ENCODE peak calls at places on chromosomes 2 and 18, in eight cellular contexts. M is GM12865, V is fibroblast of lung, F is mucosa of descending colon, E is brain microvascular endothelial cell, Z is B cell, L is HFF-Myc, T is AG04450. J is an unnamed sample.

GRCh38 chr18:44802508-44802907 is 121.8 kb downstream of the SETBP1 start:
- DNase-seq in E (no peak), V (peak; percentile 49), T (no peak), F (no peak), M (no peak), Z (no peak), L (no peak), J (no peak)

GRCh38 chr2:98824256-98825042 is 93.5 kb upstream of the MGAT4A start:
- DNase-seq in M (no peak), L (no peak), T (no peak), V (no peak), F (no peak), E (no peak), Z (no peak), J (no peak)

GRCh38 chr2:118524911-118525310 is 322.5 kb downstream of the EN1 start:
- DNase-seq in M (no peak), Z (no peak), V (no peak), F (no peak), L (no peak), T (no peak), E (no peak), J (no peak)

GRCh38 chr2:12452211-12452610 is 264.5 kb upstream of the TRIB2 start:
- DNase-seq in T (peak; percentile 82), V (peak; percentile 97), L (no peak), F (no peak), Z (peak; percentile 21), E (peak; percentile 67), M (peak; percentile 13), J (no peak)

GRCh38 chr18:60200558-60200957 is 172.0 kb downstream of the MC4R start:
- DNase-seq in Z (no peak), L (no peak), F (no peak), M (no peak), E (no peak), V (no peak), T (no peak), J (no peak)

GRCh38 chr2:3670941-3671340 is 12.9 kb downstream of the ALLC start:
- DNase-seq in V (no peak), L (no peak), F (no peak), M (no peak), E (no peak), T (no peak), Z (no peak), J (no peak)

GRCh38 chr2:163775304-163775703 is 39.5 kb upstream of the FIGN start:
- DNase-seq in L (no peak), Z (no peak), E (peak; percentile 51), V (no peak), M (no peak), T (no peak), F (no peak), J (no peak)

GRCh38 chr2:10575566-10576300 is 114.0 kb downstream of the NOL10 start:
- DNase-seq in T (peak; percentile 30), Z (no peak), V (peak; percentile 54), E (peak; percentile 73), L (peak; percentile 66), F (no peak), M (no peak), J (peak; percentile 51)

GRCh38 chr2:159088906-159089305 is 120.5 kb downstream of the TANC1 start:
- DNase-seq in V (no peak), F (no peak), L (no peak), Z (no peak), T (no peak), E (no peak), M (no peak), J (no peak)

GRCh38 chr2:241798081-241798630 is 10.8 kb upstream of the NEU4 start:
- DNase-seq in L (no peak), E (no peak), T (no peak), Z (no peak), V (no peak), F (peak; percentile 70), M (no peak), J (no peak)

GRCh38 chr2:37623971-37624897 is 47.2 kb downstream of the CDC42EP3 start:
- DNase-seq in L (no peak), V (peak; percentile 52), E (peak; percentile 52), Z (peak; percentile 36), M (peak; percentile 88), T (no peak), F (no peak), J (no peak)

GRCh38 chr2:216474925-216475670 is 23.5 kb upstream of the RPL37A start:
- DNase-seq in T (no peak), E (no peak), V (no peak), L (no peak), F (no peak), Z (peak; percentile 15), M (peak; percentile 51), J (no peak)

GRCh38 chr2:238593236-238593635 is 166.5 kb downstream of the ASB1 start:
- DNase-seq in T (no peak), L (no peak), V (no peak), M (no peak), Z (no peak), F (no peak), E (no peak), J (no peak)

GRCh38 chr2:80381666-80382065 is 77.1 kb upstream of the LRRTM1 start:
- DNase-seq in E (no peak), F (no peak), T (no peak), L (no peak), Z (no peak), V (no peak), M (no peak), J (no peak)

GRCh38 chr2:23624378-23624777 is 239.4 kb downstream of the KLHL29 start:
- DNase-seq in Z (no peak), F (peak; percentile 16), E (no peak), V (no peak), M (peak; percentile 24), L (no peak), T (no peak), J (no peak)

GRCh38 chr2:3294066-3294465 is 83.6 kb downstream of the EIPR1 start:
- DNase-seq in L (no peak), Z (no peak), F (no peak), M (no peak), E (no peak), T (no peak), V (no peak), J (no peak)

GRCh38 chr18:22170421-22171262 is 1.3 kb downstream of the GATA6 start:
- DNase-seq in E (peak; percentile 77), Z (no peak), F (peak; percentile 55), L (no peak), V (peak; percentile 72), T (peak; percentile 24), M (no peak), J (no peak)

GRCh38 chr2:8238521-8239230 is 443.2 kb upstream of the ID2 start:
- DNase-seq in E (no peak), V (no peak), M (peak; percentile 26), T (no peak), F (no peak), Z (no peak), L (no peak), J (no peak)

GRCh38 chr2:138787053-138787666 is 7.0 kb upstream of the NXPH2 start:
- DNase-seq in F (peak; percentile 47), T (no peak), E (peak; percentile 35), Z (peak; percentile 32), M (peak; percentile 42), L (peak; percentile 3), V (peak; percentile 59), J (no peak)

GRCh38 chr2:218722876-218723477 is 12.3 kb downstream of the TTLL4 start:
- DNase-seq in F (no peak), T (no peak), L (no peak), V (no peak), Z (no peak), M (no peak), E (no peak), J (no peak)

DNA sequence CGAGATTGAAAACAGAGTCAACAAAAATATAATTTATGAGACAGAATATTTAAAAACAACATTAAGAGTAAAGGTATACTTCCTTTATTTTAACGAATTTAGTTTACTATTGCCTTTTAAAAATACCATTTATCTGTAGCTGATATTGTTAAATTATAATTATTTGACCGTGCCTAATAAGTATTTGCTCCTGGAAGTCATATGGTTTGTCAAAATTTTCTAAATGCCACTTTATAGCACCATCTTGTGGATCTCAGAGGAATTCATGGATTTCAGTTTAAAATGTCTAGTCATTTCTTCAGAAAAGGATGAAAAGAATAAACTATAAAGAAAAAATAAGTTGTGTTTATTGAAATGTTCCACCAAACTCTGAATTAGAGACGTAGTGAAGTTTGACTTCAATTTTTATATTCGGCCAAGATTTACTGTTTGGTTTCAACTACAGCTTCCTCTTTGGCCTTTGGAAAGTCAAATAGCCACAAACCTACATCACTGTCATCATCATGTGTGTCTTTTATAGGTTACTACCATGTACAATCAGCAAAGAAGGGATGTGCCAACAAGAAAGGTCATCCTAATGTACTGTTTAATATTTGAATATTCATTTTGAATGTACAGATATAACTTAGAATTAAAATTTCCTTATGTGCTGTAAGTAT is 10.3 kb upstream of the FTCDNL1 start:
- DNase-seq in F (no peak), Z (peak; percentile 11), V (peak; percentile 63), L (no peak), E (no peak), M (peak; percentile 16), T (no peak), J (no peak)
- TF ChIP-seq CTCF in F (peak; percentile 14), Z (peak; percentile 70), V (peak; percentile 34), L (peak; percentile 26), E (peak; percentile 52), M (peak; percentile 28), T (peak; percentile 65), J (peak; percentile 62)

GRCh38 chr2:222038086-222038802 is 260.6 kb downstream of the PAX3 start:
- DNase-seq in F (no peak), M (no peak), T (no peak), L (no peak), E (no peak), V (peak; percentile 37), Z (no peak), J (no peak)
- TF ChIP-seq CTCF in F (no peak), M (peak; percentile 1), T (peak; percentile 56), L (peak; percentile 34), E (peak; percentile 47), V (peak; percentile 29), Z (peak; percentile 17), J (peak; percentile 66)

GRCh38 chr18:25544872-25545271 is 192.9 kb upstream of the ZNF521 start:
- DNase-seq in F (no peak), M (no peak), T (no peak), Z (no peak), L (no peak), V (no peak), E (no peak), J (no peak)
- TF ChIP-seq CTCF in F (no peak), M (no peak), T (no peak), Z (no peak), L (no peak), V (no peak), E (no peak), J (no peak)

DNA sequence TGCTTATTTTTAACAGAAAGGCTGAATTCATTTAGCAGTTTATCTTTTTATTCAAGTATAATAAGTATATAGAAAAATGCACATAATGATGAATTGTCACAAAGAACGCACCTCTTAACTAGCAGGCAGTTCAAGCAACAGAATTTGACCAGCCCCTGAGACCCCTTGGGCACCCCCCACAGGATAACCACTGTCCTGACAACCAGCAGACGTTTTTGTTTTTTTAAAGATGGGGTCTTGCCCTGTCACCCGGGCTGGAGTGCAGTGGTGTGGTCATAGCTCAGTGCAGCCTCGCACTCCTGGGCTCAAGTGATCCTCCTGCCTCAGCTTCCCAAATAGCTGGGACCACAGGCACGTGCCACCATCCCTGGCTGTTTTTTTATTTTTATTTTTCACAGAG is 14.0 kb downstream of the PRELID3A start:
- DNase-seq in L (no peak), M (no peak), E (no peak), V (no peak), Z (no peak), T (no peak), F (no peak), J (no peak)
- TF ChIP-seq CTCF in L (no peak), M (no peak), E (no peak), V (no peak), Z (no peak), T (no peak), F (no peak), J (peak; percentile 3)